ENCODE peak calls at places on chromosomes 5 and 9, in four cellular contexts. One of them, this sample, is unnamed. For H3K4me1, the result is how much of the 10 kb centered on the place peaks cover.

GRCh38 chr5:163506726-163507125 is 1.3 kb downstream of the MAT2B start:
- DNase-seq in neuronal stem cell: no peak
- DNase-seq in H9: no peak
- DNase-seq in H1: no peak
- DNase-seq in this sample: no peak

GRCh38 chr5:158364367-158364766 is 505.4 kb upstream of the CLINT1 start:
- DNase-seq in neuronal stem cell: no peak
- DNase-seq in H9: peak
- DNase-seq in H1: no peak
- DNase-seq in this sample: peak

GRCh38 chr5:78613756-78614155 is 34.8 kb downstream of the LHFPL2 start:
- DNase-seq in neuronal stem cell: no peak
- DNase-seq in H9: no peak
- DNase-seq in H1: no peak
- DNase-seq in this sample: no peak

GRCh38 chr5:21646469-21646868 is 1206.7 kb downstream of the CDH12 start:
- DNase-seq in neuronal stem cell: no peak
- DNase-seq in H9: no peak
- DNase-seq in H1: no peak
- DNase-seq in this sample: no peak

GRCh38 chr5:176673651-176674583 is 26.6 kb downstream of the TSPAN17 start:
- DNase-seq in neuronal stem cell: no peak
- DNase-seq in H9: no peak
- DNase-seq in H1: no peak
- DNase-seq in this sample: no peak

GRCh38 chr5:32708949-32709348 is 2.2 kb upstream of the NPR3 start:
- DNase-seq in neuronal stem cell: peak
- DNase-seq in H9: peak
- DNase-seq in H1: no peak
- DNase-seq in this sample: peak

GRCh38 chr9:34551751-34552605 is 29.2 kb upstream of the ENHO start:
- DNase-seq in neuronal stem cell: no peak
- DNase-seq in H9: no peak
- DNase-seq in H1: no peak
- DNase-seq in this sample: no peak

GRCh38 chr9:120876842-120877240 is at the start of gene PHF19:
- DNase-seq in neuronal stem cell: no peak
- DNase-seq in H9: no peak
- DNase-seq in H1: no peak
- DNase-seq in this sample: no peak

GRCh38 chr9:119322137-119322695 is 47.0 kb downstream of the BRINP1 start:
- DNase-seq in neuronal stem cell: no peak
- DNase-seq in H9: no peak
- DNase-seq in H1: no peak
- DNase-seq in this sample: no peak

GRCh38 chr5:125042243-125042887 is 295.9 kb upstream of the ZNF608 start:
- DNase-seq in neuronal stem cell: no peak
- DNase-seq in H9: no peak
- DNase-seq in H1: no peak
- DNase-seq in this sample: no peak

GRCh38 chr5:5126444-5126843 is 13.7 kb upstream of the ADAMTS16 start:
- DNase-seq in neuronal stem cell: no peak
- DNase-seq in H9: no peak
- DNase-seq in H1: no peak
- DNase-seq in this sample: no peak

GRCh38 chr5:127428748-127429147 is 88.7 kb upstream of the PRRC1 start:
- DNase-seq in neuronal stem cell: no peak
- DNase-seq in H9: no peak
- DNase-seq in H1: no peak
- DNase-seq in this sample: peak

GRCh38 chr5:95809414-95809960 is 13.0 kb downstream of the GLRX start:
- DNase-seq in neuronal stem cell: no peak
- DNase-seq in H9: no peak
- DNase-seq in H1: no peak
- DNase-seq in this sample: no peak

GRCh38 chr5:96175090-96175489 is 213.4 kb upstream of the ELL2 start:
- DNase-seq in neuronal stem cell: no peak
- DNase-seq in H9: no peak
- DNase-seq in H1: no peak
- DNase-seq in this sample: no peak

GRCh38 chr9:91835632-91836031 is 114.4 kb downstream of the ROR2 start:
- DNase-seq in neuronal stem cell: no peak
- DNase-seq in H9: no peak
- DNase-seq in H1: no peak
- DNase-seq in this sample: no peak

GRCh38 chr5:172437445-172438303 is 16.7 kb downstream of the SH3PXD2B start:
- DNase-seq in neuronal stem cell: no peak
- DNase-seq in H9: no peak
- DNase-seq in H1: no peak
- DNase-seq in this sample: no peak

GRCh38 chr9:16627967-16628366 is 242.5 kb downstream of the BNC2 start:
- DNase-seq in neuronal stem cell: no peak
- DNase-seq in H9: no peak
- DNase-seq in H1: no peak
- DNase-seq in this sample: no peak

GRCh38 chr5:159444441-159445082 is 114.3 kb upstream of the IL12B start:
- DNase-seq in neuronal stem cell: peak
- DNase-seq in H9: peak
- DNase-seq in H1: no peak
- DNase-seq in this sample: peak

GRCh38 chr9:21560281-21560745 is 78.2 kb upstream of the IFNE start:
- DNase-seq in neuronal stem cell: no peak
- DNase-seq in H9: no peak
- DNase-seq in H1: no peak
- DNase-seq in this sample: no peak

GRCh38 chr5:137220523-137220927 is 278.6 kb downstream of the SPOCK1 start:
- DNase-seq in neuronal stem cell: no peak
- DNase-seq in H9: peak
- DNase-seq in H1: peak
- DNase-seq in this sample: peak

GRCh38 chr9:18393340-18394130 is 80.4 kb upstream of the ADAMTSL1 start:
- DNase-seq in neuronal stem cell: no peak
- DNase-seq in H9: no peak
- DNase-seq in H1: no peak
- DNase-seq in this sample: peak

GRCh38 chr9:108297025-108297424 is 558.8 kb downstream of the ACTL7B start:
- DNase-seq in neuronal stem cell: no peak
- DNase-seq in H9: no peak
- DNase-seq in H1: no peak
- DNase-seq in this sample: no peak

DNA sequence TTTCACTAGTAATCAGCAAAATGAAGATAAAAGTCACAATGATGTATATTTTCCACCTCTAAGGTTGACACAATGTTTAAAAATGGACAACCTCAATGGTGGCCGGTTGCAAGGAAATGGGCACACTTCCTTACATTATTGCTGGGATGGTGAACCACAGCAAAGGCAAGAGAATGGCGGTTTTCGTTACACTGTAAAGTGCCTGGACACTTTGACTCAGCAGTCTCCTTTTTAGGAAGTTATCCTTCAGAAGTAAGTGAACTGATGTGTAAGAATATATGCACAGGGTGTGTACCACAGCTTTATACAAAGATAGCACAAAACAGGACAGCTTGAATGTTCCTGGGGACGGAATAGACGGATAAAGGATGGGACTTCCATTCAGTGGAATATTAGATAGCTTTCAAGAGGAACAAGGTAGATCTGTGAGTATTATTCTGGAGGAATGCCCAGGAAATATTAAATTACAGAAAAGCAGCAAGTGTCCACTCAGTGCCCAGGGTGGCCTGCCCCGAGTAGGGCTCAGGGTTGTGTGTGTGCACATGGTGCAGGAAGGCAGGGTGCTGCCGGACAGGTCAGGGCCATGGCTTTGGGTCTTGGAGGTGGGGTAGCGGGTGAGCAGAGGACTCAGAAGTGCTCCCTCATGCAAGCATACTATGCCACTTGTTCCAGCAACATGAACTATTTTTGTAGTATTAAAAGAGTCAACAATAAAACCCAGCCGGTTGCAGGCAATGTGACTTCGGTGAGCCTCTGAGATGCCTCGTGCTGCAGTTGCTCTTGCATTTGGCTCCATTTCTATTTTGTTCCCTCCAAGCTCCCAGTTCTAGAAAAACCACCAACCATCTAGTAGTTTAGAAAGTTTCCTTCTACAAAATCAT is 24.5 kb downstream of the GADD45G start:
- DNase-seq in neuronal stem cell: no peak
- DNase-seq in H9: no peak
- DNase-seq in H1: no peak
- DNase-seq in this sample: no peak
- H3K4ac ChIP-seq in neuronal stem cell: no peak
- H3K4ac ChIP-seq in H9: no peak
- H3K4ac ChIP-seq in H1: no peak
- H3K4ac ChIP-seq in this sample: no peak

GRCh38 chr5:29902859-29903258 is 1290.6 kb upstream of the CDH6 start:
- DNase-seq in neuronal stem cell: no peak
- DNase-seq in H9: no peak
- DNase-seq in H1: no peak
- DNase-seq in this sample: no peak

GRCh38 chr5:29899583-29899982 is 1293.9 kb upstream of the CDH6 start:
- DNase-seq in neuronal stem cell: no peak
- DNase-seq in H9: no peak
- DNase-seq in H1: no peak
- DNase-seq in this sample: peak

GRCh38 chr5:29896651-29897050 is 1296.8 kb upstream of the CDH6 start:
- DNase-seq in neuronal stem cell: no peak
- DNase-seq in H9: no peak
- DNase-seq in H1: no peak
- DNase-seq in this sample: no peak

GRCh38 chr5:29894668-29895067 is 1298.8 kb upstream of the CDH6 start:
- DNase-seq in neuronal stem cell: no peak
- DNase-seq in H9: no peak
- DNase-seq in H1: no peak
- DNase-seq in this sample: no peak

GRCh38 chr5:29897916-29898315 is 1295.6 kb upstream of the CDH6 start:
- DNase-seq in neuronal stem cell: peak
- DNase-seq in H9: no peak
- DNase-seq in H1: no peak
- DNase-seq in this sample: peak
- H3K4me1 ChIP-seq in neuronal stem cell: under half
- H3K4me1 ChIP-seq in H9: under half
- H3K4me1 ChIP-seq in H1: under half
- H3K4me1 ChIP-seq in this sample: under half

GRCh38 chr9:127035948-127036347 is 86.5 kb downstream of the ANGPTL2 start:
- DNase-seq in neuronal stem cell: no peak
- DNase-seq in H9: no peak
- DNase-seq in H1: no peak
- DNase-seq in this sample: no peak

GRCh38 chr9:127038531-127038930 is 83.9 kb downstream of the ANGPTL2 start:
- DNase-seq in neuronal stem cell: no peak
- DNase-seq in H9: no peak
- DNase-seq in H1: no peak
- DNase-seq in this sample: no peak

GRCh38 chr9:127036437-127036836 is 86.0 kb downstream of the ANGPTL2 start:
- DNase-seq in neuronal stem cell: no peak
- DNase-seq in H9: no peak
- DNase-seq in H1: no peak
- DNase-seq in this sample: no peak

GRCh38 chr9:127035423-127035822 is 87.0 kb downstream of the ANGPTL2 start:
- DNase-seq in neuronal stem cell: no peak
- DNase-seq in H9: no peak
- DNase-seq in H1: no peak
- DNase-seq in this sample: no peak

GRCh38 chr9:127039492-127039891 is 82.9 kb downstream of the ANGPTL2 start:
- DNase-seq in neuronal stem cell: no peak
- DNase-seq in H9: no peak
- DNase-seq in H1: no peak
- DNase-seq in this sample: no peak
- H3K4ac ChIP-seq in neuronal stem cell: no peak
- H3K4ac ChIP-seq in H9: no peak
- H3K4ac ChIP-seq in H1: no peak
- H3K4ac ChIP-seq in this sample: no peak

DNA sequence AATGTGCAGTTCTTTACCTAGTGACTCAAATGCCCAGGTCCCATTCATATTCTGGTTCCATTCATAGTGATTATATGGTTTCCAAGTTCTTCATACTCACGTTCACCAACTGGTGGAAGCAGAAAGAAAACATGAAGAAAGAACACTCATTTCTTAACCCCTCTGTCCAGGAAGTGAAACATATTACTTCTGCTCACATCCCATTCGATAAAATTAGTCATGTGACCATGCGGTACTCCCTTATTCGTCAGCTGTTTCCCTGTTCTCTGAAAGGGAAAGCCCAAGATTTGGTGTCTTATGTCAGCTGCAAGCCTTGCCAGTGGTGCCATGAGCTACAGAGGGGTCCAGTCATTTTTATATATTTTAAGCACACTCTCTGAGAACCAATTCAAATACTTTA is 387.0 kb upstream of the DMAC1 start:
- DNase-seq in neuronal stem cell: no peak
- DNase-seq in H9: no peak
- DNase-seq in H1: no peak
- DNase-seq in this sample: no peak
- H3K4me1 ChIP-seq in neuronal stem cell: under half
- H3K4me1 ChIP-seq in H9: under half
- H3K4me1 ChIP-seq in H1: under half
- H3K4me1 ChIP-seq in this sample: under half

GRCh38 chr9:136624184-136624951 is 38.3 kb upstream of the EGFL7 start:
- DNase-seq in neuronal stem cell: no peak
- DNase-seq in H9: no peak
- DNase-seq in H1: no peak
- DNase-seq in this sample: no peak
- H3K4ac ChIP-seq in neuronal stem cell: no peak
- H3K4ac ChIP-seq in H9: no peak
- H3K4ac ChIP-seq in H1: peak
- H3K4ac ChIP-seq in this sample: no peak

This sample was measured in mesendoderm.